ENCODE peak calls at places on chromosome 18, in four cellular contexts. G is gastrocnemius medialis, D is H1, U is A549. R is an unnamed sample.

GRCh38 chr18:76464281-76465259 is 30.5 kb downstream of the ZNF516 start:
- DNase-seq in G (no peak), U (no peak), D (no peak), R (no peak)

GRCh38 chr18:41391616-41392610 is 563.1 kb upstream of the PIK3C3 start:
- DNase-seq in U (peak; percentile 1), G (no peak), D (peak; percentile 49), R (peak; percentile 20)

GRCh38 chr18:59823611-59824195 is 76.1 kb upstream of the PMAIP1 start:
- DNase-seq in U (peak; percentile 27), D (peak; percentile 41), G (peak; percentile 38), R (no peak)

GRCh38 chr18:48922801-48923730 is 27.7 kb downstream of the SMAD7 start:
- DNase-seq in U (no peak), G (no peak), D (no peak), R (no peak)

GRCh38 chr18:78977627-78978271 is 1.9 kb upstream of the SALL3 start:
- DNase-seq in G (no peak), D (no peak), U (no peak), R (no peak)

GRCh38 chr18:42242758-42243157 is 287.7 kb downstream of the PIK3C3 start:
- DNase-seq in U (no peak), G (no peak), D (no peak), R (no peak)

GRCh38 chr18:23725827-23726661 is 36.8 kb downstream of the LAMA3 start:
- DNase-seq in D (no peak), G (no peak), U (no peak), R (no peak)

GRCh38 chr18:75429975-75430374 is 2.5 kb upstream of the SMIM21 start:
- DNase-seq in D (no peak), U (no peak), G (no peak), R (no peak)

GRCh38 chr18:26545335-26545734 is 3.0 kb downstream of the KCTD1 start:
- DNase-seq in D (no peak), U (no peak), G (no peak), R (no peak)

GRCh38 chr18:48541026-48541746 is 2.4 kb downstream of the CTIF start:
- DNase-seq in D (no peak), G (peak; percentile 60), U (peak; percentile 44), R (peak; percentile 46)

GRCh38 chr18:69636529-69637301 is 236.0 kb downstream of the DOK6 start:
- DNase-seq in U (no peak), G (no peak), D (peak; percentile 13), R (no peak)

DNA sequence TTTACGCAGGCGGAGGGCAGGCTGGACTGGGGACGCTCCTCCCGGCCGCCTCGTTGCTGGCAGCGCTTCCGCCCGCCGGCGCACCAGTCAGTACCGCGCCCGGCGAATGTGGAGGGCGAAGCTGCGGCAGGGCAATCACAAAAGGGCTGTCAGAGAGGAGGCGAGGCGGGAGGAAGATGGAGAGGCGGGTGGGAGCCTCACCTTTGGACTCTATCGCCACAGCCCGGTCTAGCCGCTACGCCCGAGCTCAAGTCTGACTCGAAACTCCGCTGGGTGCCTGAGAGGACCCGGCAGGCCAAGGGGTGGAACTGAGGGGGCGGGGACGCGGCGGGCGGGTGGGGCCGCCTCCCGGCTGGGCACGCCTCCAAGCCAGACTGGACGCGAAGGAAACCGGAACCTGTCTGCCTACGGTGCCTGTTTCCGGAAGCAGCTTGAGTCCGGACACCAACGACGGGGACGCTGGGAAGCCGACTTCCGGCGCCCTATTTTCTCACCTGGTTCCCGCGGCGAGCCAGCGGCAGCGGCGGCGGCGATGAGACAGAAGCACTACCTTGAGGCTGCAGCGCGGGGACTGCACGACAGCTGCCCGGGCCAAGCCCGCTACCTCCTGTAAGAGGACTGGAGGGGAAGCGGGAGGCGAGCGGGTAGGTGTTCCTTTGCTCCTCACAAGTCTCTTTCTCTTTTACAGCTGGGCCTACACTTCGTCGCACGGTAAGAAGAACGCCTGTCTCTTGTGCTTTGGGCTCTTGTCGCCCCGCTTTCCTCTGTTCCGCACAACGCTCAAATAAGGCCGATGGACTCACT is at the start of gene RMP24:
- DNase-seq in G (peak; percentile 91), D (peak; percentile 89), U (peak; percentile 66), R (peak; percentile 81)
- TF ChIP-seq POLR2A in G (peak; percentile 70), D (peak; percentile 64), U (peak; percentile 85), R (peak; percentile 78)

GRCh38 chr18:33577688-33578370 is at the start of gene ASXL3:
- DNase-seq in U (no peak), G (no peak), D (no peak), R (peak; percentile 11)
- TF ChIP-seq POLR2A in U (no peak), G (no peak), D (no peak), R (no peak)

DNA sequence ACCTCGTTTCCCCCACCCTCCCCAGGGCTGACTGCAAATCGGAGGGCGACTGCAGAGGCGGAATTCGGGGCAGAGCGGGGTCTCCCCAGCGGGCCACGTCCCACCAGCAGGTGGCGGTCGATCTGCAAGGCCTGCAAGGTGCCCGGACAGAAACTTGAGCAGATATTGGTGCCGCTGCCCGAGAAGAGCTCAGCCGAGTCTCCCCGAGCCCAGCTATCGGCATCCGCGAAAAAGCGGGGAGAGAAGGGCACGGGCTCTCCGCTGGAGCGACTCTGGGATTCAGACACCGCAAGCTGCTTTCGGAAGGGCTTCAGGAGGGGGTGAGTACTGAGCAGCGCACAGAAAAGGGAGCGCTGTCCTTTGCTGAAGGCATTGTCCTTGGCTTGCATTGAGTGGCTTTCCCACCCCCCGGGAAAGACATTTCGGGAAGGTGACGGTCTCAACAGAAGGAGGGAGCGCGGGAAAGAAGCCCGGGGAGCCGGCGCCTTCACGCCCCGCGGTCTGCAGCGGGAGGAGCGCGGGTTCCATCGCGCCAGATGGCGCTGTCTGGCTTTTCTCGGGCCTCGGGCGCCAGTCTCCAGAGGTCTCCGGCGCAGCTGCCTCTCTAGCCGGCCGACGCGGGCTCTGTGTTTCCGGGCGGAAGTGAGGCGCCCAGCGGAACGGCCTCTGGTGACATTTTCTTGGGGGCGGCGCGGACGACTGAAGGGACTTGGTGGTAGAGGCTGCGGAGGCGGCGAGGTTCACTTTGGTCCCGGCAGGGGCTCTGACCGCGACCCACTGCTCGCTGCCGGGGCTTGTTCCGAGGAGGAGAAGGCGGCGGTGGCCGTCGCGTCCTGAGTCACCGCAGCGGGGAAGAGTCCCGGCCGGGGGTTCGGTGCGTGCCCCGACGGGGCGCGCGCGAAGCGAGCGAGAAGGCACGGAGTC is 69.5 kb downstream of the HAUS1 start:
- DNase-seq in U (peak; percentile 83), G (peak; percentile 91), D (peak; percentile 92), R (peak; percentile 92)
- TF ChIP-seq POLR2A in U (peak; percentile 29), G (peak; percentile 71), D (peak; percentile 40), R (peak; percentile 94)

GRCh38 chr18:5628512-5629255 is 84.9 kb upstream of the EPB41L3 start:
- DNase-seq in G (peak; percentile 27), D (no peak), U (no peak), R (peak; percentile 28)
- TF ChIP-seq POLR2A in G (no peak), D (no peak), U (no peak), R (no peak)

GRCh38 chr18:11859282-11859797 is 8.1 kb downstream of the CHMP1B start:
- DNase-seq in D (no peak), U (no peak), G (no peak), R (no peak)

GRCh38 chr18:11861583-11862288 is 10.5 kb downstream of the CHMP1B start:
- DNase-seq in G (no peak), D (no peak), U (no peak), R (no peak)

GRCh38 chr18:11859903-11860407 is 8.7 kb downstream of the CHMP1B start:
- DNase-seq in G (peak; percentile 46), D (no peak), U (peak; percentile 67), R (no peak)

GRCh38 chr18:11860594-11861450 is 9.6 kb downstream of the CHMP1B start:
- DNase-seq in U (no peak), G (no peak), D (no peak), R (no peak)

GRCh38 chr18:11857177-11857887 is 6.1 kb downstream of the CHMP1B start:
- DNase-seq in D (no peak), U (peak; percentile 90), G (peak; percentile 97), R (no peak)
- TF ChIP-seq POLR2A in D (no peak), U (peak; percentile 33), G (peak; percentile 88), R (no peak)

GRCh38 chr18:44770641-44771040 is 90.0 kb downstream of the SETBP1 start:
- DNase-seq in D (no peak), U (no peak), G (no peak), R (no peak)
- TF ChIP-seq POLR2A in D (no peak), U (no peak), G (no peak), R (no peak)

GRCh38 chr18:72409923-72410322 is 134.2 kb downstream of the CBLN2 start:
- DNase-seq in G (no peak), U (no peak), D (no peak), R (no peak)
- TF ChIP-seq POLR2A in G (no peak), U (no peak), D (no peak), R (no peak)

GRCh38 chr18:54269924-54270844 is 867 bp downstream of the POLI start:
- DNase-seq in U (peak; percentile 30), G (peak; percentile 29), D (no peak), R (no peak)
- TF ChIP-seq POLR2A in U (no peak), G (no peak), D (no peak), R (no peak)

DNA sequence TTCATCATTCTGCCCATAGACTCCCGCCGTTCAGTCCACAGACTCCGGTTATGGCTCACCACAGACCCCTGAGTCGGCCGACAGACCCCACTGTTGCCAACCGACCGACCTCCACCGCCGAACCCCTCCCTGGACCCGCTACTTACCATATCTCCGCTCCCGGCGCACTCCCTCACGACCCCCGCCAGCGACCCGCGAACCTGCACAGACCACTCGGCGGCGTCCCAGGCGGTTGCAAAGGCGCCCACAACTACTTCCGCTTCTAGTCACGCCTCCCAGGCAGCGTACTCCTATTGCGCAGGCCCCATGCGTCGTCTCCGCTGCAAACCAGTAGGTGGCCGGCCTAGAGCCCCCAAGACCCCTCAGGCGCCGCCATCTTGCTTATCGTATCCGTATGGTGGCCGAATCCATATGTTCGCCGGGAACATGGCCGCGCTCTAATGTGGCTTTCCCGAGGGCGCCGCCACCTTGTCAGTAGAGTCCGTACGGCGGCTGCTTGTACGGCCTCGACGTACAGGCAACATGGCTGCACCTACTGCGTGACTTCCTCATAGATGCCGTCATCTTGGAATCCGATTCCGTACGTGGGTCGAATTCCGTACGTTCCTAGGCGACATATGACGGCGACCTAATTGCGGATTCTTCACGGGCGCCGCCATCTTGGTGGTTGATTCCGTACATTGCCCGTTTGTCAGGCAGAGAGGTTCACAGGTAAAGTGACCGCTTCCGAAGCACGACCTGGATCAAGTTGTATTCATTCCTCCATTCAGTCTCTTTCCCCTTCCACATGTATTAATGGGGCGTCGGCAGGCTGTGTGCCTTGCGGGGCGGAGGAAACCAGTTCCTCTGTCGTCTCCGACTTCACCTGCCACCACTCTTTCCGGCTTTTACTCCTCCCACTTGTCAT is at the start of gene CXXC1:
- DNase-seq in D (peak; percentile 99), U (peak; percentile 81), G (peak; percentile 95), R (peak; percentile 83)
- TF ChIP-seq POLR2A in D (no peak), U (peak; percentile 67), G (no peak), R (peak; percentile 30)

R was measured in GM12891.